ENCODE peak calls at places on chromosomes 12 and 14, in nine cellular contexts. E is Panc1, X is ovary, F is astrocyte of the spinal cord, W is left lung, G is A549, O is upper lobe of right lung, Z is AG09309, Q is psoas muscle. T is an unnamed sample.
A peak's percentile ranks its signal among the peaks of the same experiment; 100 is the strongest.

GRCh38 chr12:102501773-102502172 is 21.4 kb upstream of the IGF1 start:
- DNase-seq in E (no peak), X (no peak), F (no peak), W (no peak), G (no peak), O (no peak), Z (no peak), Q (peak; percentile 44), T (no peak)

GRCh38 chr12:110733857-110734373 is 8.8 kb downstream of the PPP1CC start:
- DNase-seq in E (no peak), X (no peak), F (no peak), W (no peak), G (no peak), O (no peak), Z (no peak), Q (no peak), T (no peak)

GRCh38 chr12:80356092-80356491 is 87.9 kb upstream of the PTPRQ start:
- DNase-seq in E (no peak), X (no peak), F (peak; percentile 24), W (no peak), G (no peak), O (no peak), Z (no peak), Q (no peak), T (peak; percentile 9)

GRCh38 chr14:105999361-106000028 is 473.1 kb downstream of the TMEM121 start:
- DNase-seq in E (no peak), X (no peak), F (no peak), W (peak; percentile 76), G (no peak), O (peak; percentile 78), Z (no peak), Q (peak; percentile 67), T (no peak)

GRCh38 chr12:128381537-128381936 is 114.6 kb downstream of the TMEM132C start:
- DNase-seq in E (no peak), X (no peak), F (no peak), W (no peak), G (no peak), O (no peak), Z (no peak), Q (no peak), T (no peak)

GRCh38 chr12:115943630-115944391 is 333.7 kb downstream of the MED13L start:
- DNase-seq in E (no peak), X (no peak), F (no peak), W (no peak), G (no peak), O (peak; percentile 72), Z (no peak), Q (no peak), T (no peak)

GRCh38 chr14:58697927-58698641 is 60.3 kb downstream of the DACT1 start:
- DNase-seq in E (no peak), X (no peak), F (no peak), W (no peak), G (no peak), O (no peak), Z (no peak), Q (no peak), T (no peak)

GRCh38 chr14:50395448-50395847 is 1.2 kb downstream of the CDKL1 start:
- DNase-seq in E (no peak), X (peak; percentile 46), F (no peak), W (no peak), G (no peak), O (no peak), Z (no peak), Q (no peak), T (no peak)

GRCh38 chr12:92571169-92571568 is 131.6 kb upstream of the PLEKHG7 start:
- DNase-seq in E (no peak), X (no peak), F (no peak), W (no peak), G (no peak), O (no peak), Z (no peak), Q (no peak), T (no peak)

GRCh38 chr12:92571844-92572543 is 130.8 kb upstream of the PLEKHG7 start:
- DNase-seq in E (no peak), X (no peak), F (no peak), W (no peak), G (no peak), O (no peak), Z (no peak), Q (peak; percentile 63), T (no peak)

GRCh38 chr12:92573104-92573503 is 129.7 kb upstream of the PLEKHG7 start:
- DNase-seq in E (no peak), X (no peak), F (no peak), W (no peak), G (no peak), O (no peak), Z (no peak), Q (no peak), T (no peak)

GRCh38 chr12:92574911-92575570 is 127.7 kb upstream of the PLEKHG7 start:
- DNase-seq in E (no peak), X (no peak), F (no peak), W (no peak), G (no peak), O (no peak), Z (no peak), Q (no peak), T (no peak)

GRCh38 chr12:92574046-92574783 is 128.6 kb upstream of the PLEKHG7 start:
- DNase-seq in E (no peak), X (no peak), F (peak; percentile 37), W (no peak), G (no peak), O (no peak), Z (no peak), Q (no peak), T (no peak)
- TF ChIP-seq CTCF in E (peak; percentile 34), X (no peak), F (peak; percentile 50), W (no peak), G (peak; percentile 33), O (peak; percentile 7), Z (peak; percentile 37), Q (no peak), T (peak; percentile 16)

DNA sequence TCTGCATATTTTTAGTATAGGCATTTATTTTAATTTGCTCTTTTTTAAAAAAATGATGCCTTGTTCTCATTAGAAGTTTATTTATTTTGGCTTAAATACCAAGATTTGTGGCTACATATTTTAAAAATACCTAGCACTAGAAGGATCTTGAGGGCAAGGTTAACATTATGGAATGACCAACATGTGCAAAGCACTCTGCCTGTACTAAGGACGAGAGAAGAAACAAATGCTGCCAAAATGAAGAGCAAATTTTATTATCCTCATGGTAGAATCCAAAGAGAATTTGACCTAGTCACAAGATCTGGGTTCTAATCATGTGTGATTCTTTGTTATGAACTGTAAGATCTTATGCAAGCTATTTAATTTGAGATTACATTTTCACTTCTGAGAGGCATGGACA is 2.8 kb downstream of the CAND1 start:
- DNase-seq in E (no peak), X (no peak), F (no peak), W (no peak), G (no peak), O (no peak), Z (no peak), Q (no peak), T (peak; percentile 62)
- H3K4me3 ChIP-seq in E (no peak overlapping the region), X (no peak overlapping the region), F (no peak overlapping the region), W (no peak overlapping the region), G (no peak overlapping the region), O (peak overlapping the region; percentile 88), Z (no peak overlapping the region), Q (peak overlapping the region; percentile 93), T (peak overlapping the region; percentile 94)

GRCh38 chr14:99475660-99476059 is 5.0 kb downstream of the SETD3 start:
- DNase-seq in E (no peak), X (no peak), F (no peak), W (no peak), G (no peak), O (no peak), Z (no peak), Q (no peak), T (no peak)

GRCh38 chr14:99472937-99473336 is 7.7 kb downstream of the SETD3 start:
- DNase-seq in E (no peak), X (no peak), F (no peak), W (no peak), G (no peak), O (no peak), Z (no peak), Q (no peak), T (no peak)

GRCh38 chr14:99476864-99477263 is 3.8 kb downstream of the SETD3 start:
- DNase-seq in E (no peak), X (no peak), F (no peak), W (no peak), G (no peak), O (no peak), Z (no peak), Q (no peak), T (peak; percentile 32)

GRCh38 chr14:99478133-99478532 is 2.5 kb downstream of the SETD3 start:
- DNase-seq in E (no peak), X (no peak), F (no peak), W (no peak), G (no peak), O (no peak), Z (no peak), Q (no peak), T (no peak)

GRCh38 chr14:99475179-99475578 is 5.5 kb downstream of the SETD3 start:
- DNase-seq in E (no peak), X (no peak), F (peak; percentile 30), W (no peak), G (no peak), O (no peak), Z (no peak), Q (no peak), T (no peak)
- TF ChIP-seq CTCF in E (no peak), X (no peak), F (peak; percentile 11), W (no peak), G (no peak), O (peak; percentile 7), Z (no peak), Q (no peak), T (no peak)

GRCh38 chr12:88558341-88558867 is 21.9 kb downstream of the KITLG start:
- DNase-seq in E (no peak), X (no peak), F (no peak), W (no peak), G (no peak), O (no peak), Z (no peak), Q (no peak), T (no peak)

GRCh38 chr12:88549929-88550328 is 30.3 kb downstream of the KITLG start:
- DNase-seq in E (no peak), X (no peak), F (no peak), W (no peak), G (no peak), O (no peak), Z (no peak), Q (no peak), T (peak; percentile 10)

GRCh38 chr12:88552672-88553079 is 27.6 kb downstream of the KITLG start:
- DNase-seq in E (peak; percentile 46), X (no peak), F (peak; percentile 57), W (no peak), G (peak; percentile 7), O (no peak), Z (peak; percentile 91), Q (no peak), T (peak; percentile 29)

GRCh38 chr12:88556213-88556612 is 24.1 kb downstream of the KITLG start:
- DNase-seq in E (no peak), X (no peak), F (no peak), W (no peak), G (no peak), O (no peak), Z (no peak), Q (no peak), T (no peak)

DNA sequence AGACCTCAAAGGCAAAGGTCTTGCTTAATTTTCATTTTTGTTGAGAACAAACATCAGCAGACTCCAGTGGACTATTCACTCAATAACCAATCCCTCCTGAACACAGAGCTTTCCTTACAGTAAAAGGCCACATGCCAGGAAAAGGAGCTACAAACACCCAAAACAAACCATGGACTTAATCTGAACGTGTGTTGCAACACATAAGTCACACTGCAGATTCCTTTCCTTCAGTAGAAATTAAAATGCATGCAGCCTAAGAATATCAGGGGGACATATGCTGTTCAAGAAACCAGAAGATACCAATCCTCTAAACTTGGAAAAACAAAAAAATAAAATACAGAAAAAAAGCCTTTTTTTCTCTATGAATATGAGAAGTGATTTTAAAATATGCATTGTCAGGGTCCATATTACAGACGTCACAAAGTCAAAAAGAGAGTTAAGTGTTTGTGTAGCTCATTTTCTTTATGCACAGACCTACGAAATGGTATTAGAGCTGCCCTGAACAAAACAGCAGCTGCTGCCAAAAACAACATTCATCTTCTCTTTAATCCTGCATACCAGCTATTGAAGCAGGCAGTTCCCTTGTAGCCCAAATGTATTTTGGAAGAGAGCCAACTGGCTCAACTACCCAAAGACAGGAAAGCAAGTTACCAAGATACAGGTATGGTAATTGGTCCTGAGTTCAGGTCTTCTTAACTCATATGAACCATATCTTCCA is 26.2 kb downstream of the KITLG start:
- DNase-seq in E (no peak), X (no peak), F (peak; percentile 82), W (no peak), G (no peak), O (no peak), Z (peak; percentile 71), Q (no peak), T (peak; percentile 92)
- H3K4me3 ChIP-seq in E (no peak overlapping the region), X (no peak overlapping the region), F (no peak overlapping the region), W (no peak overlapping the region), G (no peak overlapping the region), O (no peak overlapping the region), Z (no peak overlapping the region), Q (no peak overlapping the region), T (no peak overlapping the region)

T was measured in foreskin fibroblast.